ENCODE peak calls at places on chromosomes 1 and 21, in seven cellular contexts. One of them, this sample, is unnamed.

GRCh38 chr1:96538001-96538649 is 183.5 kb upstream of the PTBP2 start:
- DNase-seq in NCI-H1092: no peak
- DNase-seq in psoas muscle: no peak
- DNase-seq in IMR-90: peak; percentile 68
- DNase-seq in T-helper 2 cell: no peak
- DNase-seq in pancreas: no peak
- DNase-seq in cardiac muscle cell: peak; percentile 50
- DNase-seq in this sample: peak; percentile 70

GRCh38 chr1:211975152-211975941 is 60.0 kb downstream of the INTS7 start:
- DNase-seq in T-helper 2 cell: no peak
- DNase-seq in IMR-90: peak; percentile 15
- DNase-seq in psoas muscle: no peak
- DNase-seq in cardiac muscle cell: no peak
- DNase-seq in NCI-H1092: no peak
- DNase-seq in pancreas: no peak
- DNase-seq in this sample: peak; percentile 7

GRCh38 chr1:219465247-219466093 is 147.4 kb downstream of the ZC3H11B start:
- DNase-seq in pancreas: no peak
- DNase-seq in T-helper 2 cell: no peak
- DNase-seq in cardiac muscle cell: no peak
- DNase-seq in psoas muscle: no peak
- DNase-seq in IMR-90: peak; percentile 60
- DNase-seq in NCI-H1092: no peak
- DNase-seq in this sample: no peak

GRCh38 chr1:116154536-116154935 is 43.3 kb downstream of the MAB21L3 start:
- DNase-seq in T-helper 2 cell: no peak
- DNase-seq in cardiac muscle cell: no peak
- DNase-seq in NCI-H1092: no peak
- DNase-seq in psoas muscle: no peak
- DNase-seq in IMR-90: no peak
- DNase-seq in pancreas: no peak
- DNase-seq in this sample: no peak

GRCh38 chr21:44657635-44658183 is at the start of gene KRTAP12-3:
- DNase-seq in T-helper 2 cell: no peak
- DNase-seq in IMR-90: peak; percentile 7
- DNase-seq in pancreas: no peak
- DNase-seq in psoas muscle: no peak
- DNase-seq in NCI-H1092: no peak
- DNase-seq in cardiac muscle cell: no peak
- DNase-seq in this sample: no peak

GRCh38 chr1:76066390-76066789 is 8.2 kb upstream of the ST6GALNAC3 start:
- DNase-seq in cardiac muscle cell: no peak
- DNase-seq in NCI-H1092: no peak
- DNase-seq in psoas muscle: no peak
- DNase-seq in T-helper 2 cell: no peak
- DNase-seq in IMR-90: peak; percentile 67
- DNase-seq in pancreas: no peak
- DNase-seq in this sample: no peak

GRCh38 chr1:41411229-41411628 is 50.0 kb downstream of the FOXO6 start:
- DNase-seq in NCI-H1092: no peak
- DNase-seq in psoas muscle: no peak
- DNase-seq in cardiac muscle cell: no peak
- DNase-seq in pancreas: no peak
- DNase-seq in IMR-90: no peak
- DNase-seq in T-helper 2 cell: no peak
- DNase-seq in this sample: no peak

GRCh38 chr1:232218955-232219865 is 410.7 kb downstream of the SIPA1L2 start:
- DNase-seq in T-helper 2 cell: no peak
- DNase-seq in NCI-H1092: peak; percentile 30
- DNase-seq in pancreas: no peak
- DNase-seq in cardiac muscle cell: no peak
- DNase-seq in psoas muscle: peak; percentile 15
- DNase-seq in IMR-90: no peak
- DNase-seq in this sample: no peak

GRCh38 chr1:185973645-185974044 is 239.5 kb downstream of the HMCN1 start:
- DNase-seq in NCI-H1092: no peak
- DNase-seq in cardiac muscle cell: no peak
- DNase-seq in pancreas: no peak
- DNase-seq in psoas muscle: no peak
- DNase-seq in IMR-90: peak; percentile 96
- DNase-seq in T-helper 2 cell: no peak
- DNase-seq in this sample: no peak

GRCh38 chr1:214344897-214345296 is 63.9 kb downstream of the SMYD2 start:
- DNase-seq in NCI-H1092: no peak
- DNase-seq in psoas muscle: no peak
- DNase-seq in IMR-90: no peak
- DNase-seq in T-helper 2 cell: no peak
- DNase-seq in cardiac muscle cell: no peak
- DNase-seq in pancreas: no peak
- DNase-seq in this sample: no peak

GRCh38 chr1:12505639-12506311 is 112.2 kb downstream of the DHRS3 start:
- DNase-seq in IMR-90: no peak
- DNase-seq in pancreas: no peak
- DNase-seq in psoas muscle: no peak
- DNase-seq in T-helper 2 cell: no peak
- DNase-seq in cardiac muscle cell: no peak
- DNase-seq in NCI-H1092: no peak
- DNase-seq in this sample: no peak

GRCh38 chr1:228647523-228648444 is 87.5 kb upstream of the RHOU start:
- DNase-seq in pancreas: peak; percentile 49
- DNase-seq in IMR-90: no peak
- DNase-seq in T-helper 2 cell: no peak
- DNase-seq in NCI-H1092: peak; percentile 56
- DNase-seq in psoas muscle: no peak
- DNase-seq in cardiac muscle cell: peak; percentile 65
- DNase-seq in this sample: peak; percentile 63

GRCh38 chr1:62294211-62294610 is 25.0 kb downstream of the KANK4 start:
- DNase-seq in T-helper 2 cell: no peak
- DNase-seq in cardiac muscle cell: no peak
- DNase-seq in IMR-90: no peak
- DNase-seq in psoas muscle: no peak
- DNase-seq in pancreas: no peak
- DNase-seq in NCI-H1092: no peak
- DNase-seq in this sample: peak; percentile 47

GRCh38 chr1:36238433-36238832 is 14.2 kb downstream of the THRAP3 start:
- DNase-seq in psoas muscle: no peak
- DNase-seq in IMR-90: peak; percentile 86
- DNase-seq in T-helper 2 cell: no peak
- DNase-seq in cardiac muscle cell: no peak
- DNase-seq in NCI-H1092: no peak
- DNase-seq in pancreas: no peak
- DNase-seq in this sample: no peak

GRCh38 chr1:38608202-38608864 is 251.2 kb downstream of the RRAGC start:
- DNase-seq in pancreas: no peak
- DNase-seq in IMR-90: peak; percentile 4
- DNase-seq in psoas muscle: no peak
- DNase-seq in T-helper 2 cell: no peak
- DNase-seq in cardiac muscle cell: peak; percentile 70
- DNase-seq in NCI-H1092: no peak
- DNase-seq in this sample: peak; percentile 91

GRCh38 chr1:2323575-2323974 is 67.8 kb downstream of the MORN1 start:
- DNase-seq in T-helper 2 cell: no peak
- DNase-seq in pancreas: no peak
- DNase-seq in IMR-90: no peak
- DNase-seq in NCI-H1092: no peak
- DNase-seq in cardiac muscle cell: no peak
- DNase-seq in psoas muscle: no peak
- DNase-seq in this sample: no peak

GRCh38 chr1:64966158-64966963 is at the start of gene JAK1:
- DNase-seq in IMR-90: peak; percentile 72
- DNase-seq in psoas muscle: peak; percentile 90
- DNase-seq in cardiac muscle cell: peak; percentile 93
- DNase-seq in NCI-H1092: peak; percentile 73
- DNase-seq in pancreas: peak; percentile 88
- DNase-seq in T-helper 2 cell: peak; percentile 76
- DNase-seq in this sample: peak; percentile 90

GRCh38 chr1:24830680-24831272 is 85.5 kb downstream of the CLIC4 start:
- DNase-seq in pancreas: no peak
- DNase-seq in cardiac muscle cell: peak; percentile 69
- DNase-seq in NCI-H1092: peak; percentile 60
- DNase-seq in T-helper 2 cell: no peak
- DNase-seq in IMR-90: peak; percentile 79
- DNase-seq in psoas muscle: no peak
- DNase-seq in this sample: peak; percentile 82

GRCh38 chr1:235105051-235106043 is 23.3 kb downstream of the TOMM20 start:
- DNase-seq in NCI-H1092: no peak
- DNase-seq in cardiac muscle cell: no peak
- DNase-seq in IMR-90: peak; percentile 32
- DNase-seq in T-helper 2 cell: no peak
- DNase-seq in pancreas: no peak
- DNase-seq in psoas muscle: no peak
- DNase-seq in this sample: no peak

GRCh38 chr1:150615346-150616201 is 13.8 kb downstream of the ENSA start:
- DNase-seq in psoas muscle: no peak
- DNase-seq in pancreas: no peak
- DNase-seq in IMR-90: no peak
- DNase-seq in NCI-H1092: no peak
- DNase-seq in T-helper 2 cell: no peak
- DNase-seq in cardiac muscle cell: no peak
- DNase-seq in this sample: no peak

GRCh38 chr1:15682886-15683410 is 1.2 kb upstream of the PLEKHM2 start:
- DNase-seq in T-helper 2 cell: no peak
- DNase-seq in pancreas: no peak
- DNase-seq in NCI-H1092: no peak
- DNase-seq in cardiac muscle cell: no peak
- DNase-seq in psoas muscle: no peak
- DNase-seq in IMR-90: no peak
- DNase-seq in this sample: no peak

GRCh38 chr1:227869281-227869842 is 53.9 kb downstream of the PRSS38 start:
- DNase-seq in IMR-90: peak; percentile 2
- DNase-seq in T-helper 2 cell: no peak
- DNase-seq in cardiac muscle cell: no peak
- DNase-seq in pancreas: no peak
- DNase-seq in NCI-H1092: no peak
- DNase-seq in psoas muscle: no peak
- DNase-seq in this sample: no peak

GRCh38 chr1:66778266-66778665 is 22.8 kb downstream of the INSL5 start:
- DNase-seq in cardiac muscle cell: no peak
- DNase-seq in NCI-H1092: peak; percentile 43
- DNase-seq in psoas muscle: no peak
- DNase-seq in IMR-90: no peak
- DNase-seq in T-helper 2 cell: no peak
- DNase-seq in pancreas: no peak
- DNase-seq in this sample: no peak

GRCh38 chr21:28253378-28253777 is 739.3 kb downstream of the LTN1 start:
- DNase-seq in IMR-90: peak; percentile 62
- DNase-seq in NCI-H1092: no peak
- DNase-seq in pancreas: no peak
- DNase-seq in cardiac muscle cell: no peak
- DNase-seq in T-helper 2 cell: no peak
- DNase-seq in psoas muscle: no peak
- DNase-seq in this sample: peak; percentile 9

GRCh38 chr1:228989992-228990827 is 254.9 kb downstream of the RHOU start:
- DNase-seq in IMR-90: no peak
- DNase-seq in pancreas: peak; percentile 62
- DNase-seq in cardiac muscle cell: no peak
- DNase-seq in psoas muscle: peak; percentile 65
- DNase-seq in T-helper 2 cell: no peak
- DNase-seq in NCI-H1092: peak; percentile 86
- DNase-seq in this sample: no peak

GRCh38 chr1:42860339-42861013 is 14.1 kb downstream of the ZNF691 start:
- DNase-seq in NCI-H1092: no peak
- DNase-seq in cardiac muscle cell: no peak
- DNase-seq in IMR-90: no peak
- DNase-seq in psoas muscle: no peak
- DNase-seq in pancreas: no peak
- DNase-seq in T-helper 2 cell: no peak
- DNase-seq in this sample: no peak

GRCh38 chr1:58456470-58456869 is 90.1 kb downstream of the OMA1 start:
- DNase-seq in cardiac muscle cell: no peak
- DNase-seq in psoas muscle: no peak
- DNase-seq in T-helper 2 cell: no peak
- DNase-seq in pancreas: no peak
- DNase-seq in IMR-90: peak; percentile 54
- DNase-seq in NCI-H1092: no peak
- DNase-seq in this sample: no peak